ENCODE peak calls at places on chromosomes 11 and 22, in five cellular contexts. X, F, C, J and G are unnamed samples.

GRCh38 chr11:107561688-107562087 is 3.8 kb downstream of the ALKBH8 start:
- DNase-seq in J (no peak), C (no peak), F (no peak), X (no peak), G (no peak)

GRCh38 chr11:117394221-117394925 is 66.7 kb downstream of the CEP164 start:
- DNase-seq in X (no peak), J (no peak), F (no peak), C (no peak), G (no peak)

GRCh38 chr22:19880786-19881569 is 26.3 kb upstream of the GNB1L start:
- DNase-seq in C (no peak), J (peak; percentile 27), X (peak; percentile 64), F (peak; percentile 56), G (no peak)

GRCh38 chr11:94650756-94651155 is 83.6 kb downstream of the PIWIL4 start:
- DNase-seq in F (no peak), C (no peak), J (peak; percentile 87), X (peak; percentile 78), G (no peak)

GRCh38 chr22:43967069-43967468 is 11.8 kb downstream of the SAMM50 start:
- DNase-seq in X (no peak), J (no peak), C (no peak), F (no peak), G (no peak)

GRCh38 chr11:126573325-126574076 is 218.0 kb downstream of the ST3GAL4 start:
- DNase-seq in F (peak; percentile 33), J (no peak), X (no peak), C (no peak), G (no peak)

GRCh38 chr11:11311169-11311568 is 41.9 kb downstream of the CSNK2A3 start:
- DNase-seq in J (no peak), C (no peak), F (no peak), X (no peak), G (no peak)

GRCh38 chr11:96393753-96394348 is 4.0 kb downstream of the JRKL start:
- DNase-seq in F (peak; percentile 40), X (no peak), C (no peak), J (no peak), G (no peak)

GRCh38 chr22:24436553-24436952 is 9.2 kb downstream of the ADORA2A start:
- DNase-seq in F (no peak), J (no peak), C (no peak), X (no peak), G (no peak)

GRCh38 chr11:8019671-8020597 is 32.8 kb downstream of the EIF3F start:
- DNase-seq in J (peak; percentile 54), X (no peak), F (peak; percentile 36), C (peak; percentile 49), G (no peak)

GRCh38 chr11:63763506-63764200 is 4.9 kb downstream of the ZFTA start:
- DNase-seq in C (no peak), J (peak; percentile 76), F (peak; percentile 52), X (peak; percentile 33), G (no peak)

GRCh38 chr22:20750461-20751184 is 23.3 kb upstream of the SERPIND1 start:
- DNase-seq in X (peak; percentile 47), C (peak; percentile 59), J (peak; percentile 66), F (peak; percentile 22), G (no peak)

GRCh38 chr11:111694851-111695250 is 71.3 kb downstream of the PPP2R1B start:
- DNase-seq in X (no peak), C (no peak), J (no peak), F (no peak), G (no peak)

GRCh38 chr22:30201970-30202369 is 44.6 kb downstream of the LIF start:
- DNase-seq in C (no peak), J (no peak), X (no peak), F (no peak), G (no peak)

GRCh38 chr11:67401495-67402191 is at the start of gene PPP1CA:
- DNase-seq in J (peak; percentile 92), C (peak; percentile 93), F (peak; percentile 93), X (peak; percentile 92), G (peak; percentile 62)

GRCh38 chr22:24753919-24754318 is 20.6 kb downstream of the PIWIL3 start:
- DNase-seq in X (no peak), F (no peak), C (no peak), J (no peak), G (no peak)

GRCh38 chr11:1750840-1751520 is 585 bp upstream of the IFITM10 start:
- DNase-seq in C (no peak), X (no peak), F (no peak), J (no peak), G (no peak)

GRCh38 chr11:63829823-63830489 is 9.0 kb upstream of the MARK2 start:
- DNase-seq in J (no peak), F (peak; percentile 60), C (no peak), X (no peak), G (no peak)

GRCh38 chr11:122721964-122722266 is 66.4 kb downstream of the UBASH3B start:
- DNase-seq in J (no peak), C (no peak), F (no peak), X (no peak), G (no peak)

GRCh38 chr11:92770981-92771380 is 198.5 kb upstream of the MTNR1B start:
- DNase-seq in J (no peak), X (no peak), F (no peak), C (no peak), G (no peak)

GRCh38 chr11:76656087-76656531 is 14.4 kb downstream of the LRRC32 start:
- DNase-seq in F (no peak), C (no peak), X (no peak), J (no peak), G (no peak)

GRCh38 chr11:76654310-76654851 is 16.2 kb downstream of the LRRC32 start:
- DNase-seq in C (no peak), J (peak; percentile 84), X (peak; percentile 63), F (no peak), G (no peak)

GRCh38 chr11:76656571-76657081 is 13.9 kb downstream of the LRRC32 start:
- DNase-seq in X (no peak), F (no peak), C (no peak), J (no peak), G (no peak)

GRCh38 chr11:76654980-76655379 is 15.6 kb downstream of the LRRC32 start:
- DNase-seq in C (no peak), X (no peak), J (no peak), F (no peak), G (no peak)

GRCh38 chr11:76655466-76656086 is 15.0 kb downstream of the LRRC32 start:
- DNase-seq in C (no peak), X (no peak), F (no peak), J (no peak), G (no peak)
- H3K27ac ChIP-seq in C (no peak overlapping the region), X (peak overlapping the region; percentile 88), F (no peak overlapping the region), J (peak overlapping the region; percentile 88), G (peak overlapping the region; percentile 85)

GRCh38 chr22:42807185-42807584 is 49.9 kb downstream of the ARFGAP3 start:
- DNase-seq in F (no peak), J (no peak), X (no peak), C (no peak), G (no peak)

GRCh38 chr22:42805998-42806481 is 51.0 kb downstream of the ARFGAP3 start:
- DNase-seq in C (no peak), X (no peak), J (no peak), F (no peak), G (no peak)

GRCh38 chr22:42803454-42803853 is 53.6 kb downstream of the ARFGAP3 start:
- DNase-seq in F (no peak), J (no peak), C (no peak), X (peak; percentile 58), G (no peak)

GRCh38 chr22:42808516-42808915 is 48.6 kb downstream of the ARFGAP3 start:
- DNase-seq in J (no peak), X (no peak), F (no peak), C (no peak), G (no peak)

DNA sequence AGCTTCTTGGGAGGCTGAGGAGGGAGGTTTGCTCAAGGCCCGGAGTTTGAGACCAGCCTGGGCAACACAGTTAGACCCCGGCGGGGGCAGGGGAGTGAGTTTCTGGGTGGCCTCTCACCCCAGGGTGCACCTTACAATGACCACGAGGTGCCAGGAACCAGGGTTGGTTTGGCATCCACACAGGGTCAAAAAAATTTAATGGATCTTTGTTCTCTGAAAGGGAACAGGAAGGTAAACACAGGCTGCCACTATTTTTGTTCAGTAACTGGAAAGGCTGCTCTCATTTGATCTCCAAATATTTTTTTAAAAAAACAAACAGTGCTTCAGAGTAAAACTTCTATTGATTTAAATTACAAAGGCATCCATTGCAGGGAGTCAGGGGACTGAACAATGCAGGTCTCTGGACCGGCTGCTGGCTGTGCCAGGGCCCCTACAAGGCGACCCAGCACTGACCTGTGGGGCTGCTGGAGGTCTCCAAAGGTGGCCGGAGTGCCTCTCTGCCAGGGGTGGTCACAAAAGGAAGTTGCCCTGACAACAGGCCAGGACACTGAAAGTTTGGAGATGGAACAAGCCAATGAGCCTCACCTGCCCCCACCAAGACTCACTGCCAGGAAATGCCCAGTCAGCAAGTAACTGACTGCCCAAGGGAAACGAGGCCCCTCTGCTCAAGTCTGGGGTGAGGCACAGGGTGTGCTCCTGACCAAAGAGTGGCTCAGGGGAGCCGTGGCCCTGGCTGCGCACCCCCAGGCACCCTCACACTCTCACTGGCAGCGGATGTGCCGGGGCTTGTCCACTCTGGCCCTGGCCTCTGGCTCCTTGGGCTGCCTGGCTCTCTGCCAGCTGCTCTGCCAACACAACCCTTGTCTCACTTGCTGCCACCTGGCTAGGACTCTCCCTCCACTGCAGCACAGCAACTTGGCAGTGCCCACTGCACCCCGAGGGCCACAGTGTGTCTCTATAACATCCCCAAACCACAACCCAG is 51.8 kb downstream of the ARFGAP3 start:
- DNase-seq in J (no peak), X (peak; percentile 46), F (no peak), C (no peak), G (no peak)
- H3K27ac ChIP-seq in J (peak overlapping the region; percentile 72), X (peak overlapping the region; percentile 75), F (no peak overlapping the region), C (no peak overlapping the region), G (peak overlapping the region; percentile 72)

DNA sequence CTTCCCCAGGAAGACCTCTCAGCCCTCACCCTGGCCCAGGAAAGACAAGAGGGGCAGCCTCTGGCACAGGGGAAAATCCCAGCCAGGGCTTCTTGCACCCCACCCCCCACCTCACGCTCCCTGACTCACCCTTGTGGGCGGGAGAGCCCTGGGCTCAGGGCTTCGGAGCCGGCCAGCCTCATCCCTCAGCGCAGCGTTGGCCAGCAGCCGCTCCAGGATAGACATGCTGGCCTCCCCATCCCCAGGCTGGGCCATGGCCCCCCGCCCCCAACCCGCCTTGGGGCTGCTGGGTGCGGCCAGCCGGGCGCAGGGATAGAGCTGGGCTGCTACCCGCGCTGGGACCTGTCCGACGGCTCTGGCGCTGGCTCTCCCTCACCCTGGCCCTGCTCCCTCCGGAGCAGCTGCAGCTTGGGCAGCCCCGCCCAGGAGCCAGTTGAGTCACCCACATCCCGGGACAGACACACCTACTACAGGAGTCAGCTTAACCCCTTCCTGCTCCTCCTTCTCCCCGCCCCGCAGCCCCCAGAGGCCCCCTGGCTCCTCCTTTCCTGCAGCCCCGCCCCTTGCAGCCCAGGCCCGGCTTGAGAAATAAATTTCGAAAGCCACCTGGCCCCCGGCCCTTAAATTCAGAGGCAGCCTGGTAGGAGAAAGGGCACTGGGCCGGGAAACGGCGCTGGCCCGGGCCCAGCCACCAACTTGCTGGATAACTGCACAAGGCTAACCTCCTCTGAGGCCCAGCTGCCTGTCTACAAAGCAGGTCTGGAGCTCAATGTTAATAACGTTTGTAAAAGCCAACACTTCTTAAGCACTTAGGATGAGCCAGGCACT is 13.4 kb downstream of the TNKS1BP1 start:
- DNase-seq in X (peak; percentile 92), F (peak; percentile 85), J (peak; percentile 98), C (no peak), G (peak; percentile 40)
- H3K27ac ChIP-seq in X (peak overlapping the region; percentile 90), F (peak overlapping the region; percentile 76), J (peak overlapping the region; percentile 95), C (no peak overlapping the region), G (peak overlapping the region; percentile 100)

DNA sequence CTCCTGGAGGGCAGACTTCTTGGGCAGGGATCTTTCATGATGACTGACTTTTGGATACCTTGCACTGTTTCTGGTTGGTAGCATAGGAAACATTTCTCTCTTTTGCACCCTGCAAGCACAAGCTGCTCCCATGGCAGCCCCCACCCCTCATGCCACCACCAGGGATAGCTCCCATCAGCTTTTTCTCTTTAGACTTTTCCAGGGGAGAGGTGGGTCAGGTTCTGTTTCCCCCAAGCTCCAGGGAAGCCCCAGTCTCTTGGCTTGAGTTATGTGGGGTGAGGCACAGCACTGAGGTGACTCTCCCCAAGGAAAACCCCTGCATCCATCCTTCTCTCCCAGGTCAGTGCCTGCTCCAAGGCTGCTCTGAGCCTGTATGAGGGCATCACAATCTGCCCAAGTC is 22.5 kb downstream of the LRRC32 start:
- DNase-seq in X (no peak), C (no peak), F (no peak), J (no peak), G (no peak)
- H3K27ac ChIP-seq in X (no peak overlapping the region), C (no peak overlapping the region), F (no peak overlapping the region), J (no peak overlapping the region), G (no peak overlapping the region)